ENCODE peak calls at places on chromosome 7, in nine cellular contexts. O, X, V, F, R, B, I, Z and A are unnamed samples.

GRCh38 chr7:2522780-2523433 is 3.3 kb downstream of the LFNG start:
- DNase-seq in V (no peak), Z (no peak), X (peak; percentile 90), I (no peak), F (no peak), R (no peak), O (peak; percentile 87), B (no peak), A (no peak)

GRCh38 chr7:74405191-74405898 is 48.4 kb upstream of the GTF2IRD1 start:
- DNase-seq in I (no peak), R (peak; percentile 97), X (no peak), B (peak; percentile 43), O (no peak), Z (no peak), V (no peak), F (peak; percentile 72), A (no peak)

GRCh38 chr7:44629825-44630580 is 23.6 kb downstream of the OGDH start:
- DNase-seq in F (no peak), Z (no peak), V (no peak), R (peak; percentile 74), X (no peak), O (no peak), B (no peak), I (no peak), A (peak; percentile 37)

GRCh38 chr7:104943502-104944343 is 70.3 kb upstream of the KMT2E start:
- DNase-seq in R (peak; percentile 95), X (no peak), I (peak; percentile 94), Z (peak; percentile 82), V (peak; percentile 50), O (peak; percentile 34), F (no peak), B (no peak), A (peak; percentile 56)

GRCh38 chr7:118755067-118755625 is 530.6 kb downstream of the ANKRD7 start:
- DNase-seq in Z (no peak), R (no peak), F (no peak), X (peak; percentile 78), B (no peak), I (no peak), V (no peak), O (no peak), A (no peak)

GRCh38 chr7:140050100-140050499 is 12.7 kb downstream of the PARP12 start:
- DNase-seq in B (no peak), I (no peak), R (no peak), X (no peak), V (no peak), O (no peak), Z (no peak), F (no peak), A (no peak)

GRCh38 chr7:131355917-131356777 is 28.5 kb downstream of the MKLN1 start:
- DNase-seq in X (no peak), I (peak; percentile 32), Z (peak; percentile 41), R (no peak), B (no peak), O (no peak), F (no peak), V (no peak), A (no peak)

GRCh38 chr7:76303829-76304505 is 1.5 kb downstream of the HSPB1 start:
- DNase-seq in I (no peak), B (no peak), R (peak; percentile 51), Z (no peak), V (no peak), O (no peak), X (no peak), F (no peak), A (no peak)

GRCh38 chr7:155558961-155559360 is 12.6 kb upstream of the CNPY1 start:
- DNase-seq in O (no peak), V (no peak), I (no peak), R (no peak), Z (no peak), B (no peak), X (no peak), F (no peak), A (no peak)

DNA sequence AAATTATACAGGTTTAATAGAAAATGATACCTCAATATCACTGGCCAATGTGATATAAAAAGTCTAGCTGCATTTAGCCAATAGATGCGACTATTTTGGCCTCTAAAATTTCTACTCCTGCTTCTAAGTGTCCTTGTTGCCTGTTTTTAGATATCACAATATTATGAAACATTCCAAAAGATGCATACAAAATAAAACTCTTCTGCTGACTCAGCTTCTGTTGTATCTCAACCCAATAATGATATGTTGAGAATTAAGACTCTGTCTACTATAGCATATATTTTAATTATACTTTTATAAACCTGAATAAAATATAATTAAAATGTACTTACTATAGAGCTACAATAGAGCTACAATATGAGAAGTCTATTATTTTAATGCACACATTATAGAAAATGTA is 661.0 kb upstream of the TEX47 start:
- DNase-seq in V (no peak), B (no peak), I (no peak), X (no peak), F (no peak), Z (no peak), R (no peak), O (no peak), A (no peak)
- TF ChIP-seq CTCF in V (no peak), B (no peak), I (no peak), X (no peak), F (no peak), Z (no peak), R (no peak), O (no peak), A (no peak)

GRCh38 chr7:121041516-121042148 is 53.1 kb downstream of the CPED1 start:
- DNase-seq in O (no peak), X (no peak), R (no peak), F (no peak), I (no peak), B (no peak), Z (no peak), V (no peak), A (no peak)

GRCh38 chr7:121045090-121045489 is 56.6 kb downstream of the CPED1 start:
- DNase-seq in B (no peak), R (no peak), Z (no peak), X (no peak), O (no peak), I (no peak), V (no peak), F (no peak), A (no peak)

GRCh38 chr7:121042195-121042594 is 53.7 kb downstream of the CPED1 start:
- DNase-seq in F (no peak), X (no peak), V (no peak), I (no peak), O (no peak), Z (no peak), B (no peak), R (no peak), A (no peak)

GRCh38 chr7:121043314-121044234 is 55.1 kb downstream of the CPED1 start:
- DNase-seq in R (no peak), I (no peak), O (no peak), X (no peak), B (no peak), V (no peak), F (no peak), Z (no peak), A (no peak)

GRCh38 chr7:121042899-121043298 is 54.4 kb downstream of the CPED1 start:
- DNase-seq in R (no peak), O (no peak), V (no peak), B (no peak), F (no peak), I (no peak), Z (no peak), X (no peak), A (no peak)
- TF ChIP-seq CTCF in R (no peak), O (no peak), V (no peak), B (no peak), F (no peak), I (no peak), Z (no peak), X (no peak), A (no peak)

DNA sequence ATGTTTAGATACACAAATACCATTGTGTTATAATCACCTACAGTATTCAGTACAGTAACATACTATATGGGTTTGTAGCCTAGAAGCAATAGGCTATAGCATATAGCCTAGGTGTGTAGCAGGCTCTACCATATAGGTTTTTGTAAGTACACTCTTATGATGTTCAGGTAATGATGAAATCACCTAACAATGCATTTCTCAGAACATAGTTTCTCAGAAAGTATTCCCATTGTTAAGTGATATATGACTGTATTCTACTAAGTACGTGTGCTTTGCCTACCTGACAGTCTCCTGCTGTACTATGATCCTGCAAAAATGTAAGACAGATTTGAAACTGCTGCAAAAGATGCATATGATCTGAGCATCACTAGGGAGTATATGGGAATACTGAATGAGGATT is 137.9 kb downstream of the JAZF1 start:
- DNase-seq in I (no peak), R (no peak), F (no peak), X (no peak), O (no peak), V (no peak), B (no peak), Z (no peak), A (no peak)
- TF ChIP-seq CTCF in I (no peak), R (no peak), F (no peak), X (no peak), O (no peak), V (no peak), B (no peak), Z (no peak), A (no peak)

GRCh38 chr7:128938524-128939074 is 872 bp downstream of the IRF5 start:
- DNase-seq in Z (peak; percentile 76), X (peak; percentile 57), B (no peak), I (no peak), V (no peak), F (no peak), O (no peak), R (no peak), A (no peak)

GRCh38 chr7:128939075-128939860 is 1.5 kb downstream of the IRF5 start:
- DNase-seq in X (no peak), Z (peak; percentile 71), V (no peak), F (no peak), B (no peak), I (no peak), O (no peak), R (peak; percentile 55), A (peak; percentile 77)

GRCh38 chr7:128937271-128937646 is 468 bp upstream of the IRF5 start:
- DNase-seq in V (no peak), B (no peak), F (no peak), R (no peak), X (no peak), Z (no peak), I (no peak), O (no peak), A (no peak)

GRCh38 chr7:128936798-128937197 is 929 bp upstream of the IRF5 start:
- DNase-seq in X (no peak), R (no peak), I (no peak), V (no peak), B (no peak), F (no peak), Z (no peak), O (no peak), A (no peak)

DNA sequence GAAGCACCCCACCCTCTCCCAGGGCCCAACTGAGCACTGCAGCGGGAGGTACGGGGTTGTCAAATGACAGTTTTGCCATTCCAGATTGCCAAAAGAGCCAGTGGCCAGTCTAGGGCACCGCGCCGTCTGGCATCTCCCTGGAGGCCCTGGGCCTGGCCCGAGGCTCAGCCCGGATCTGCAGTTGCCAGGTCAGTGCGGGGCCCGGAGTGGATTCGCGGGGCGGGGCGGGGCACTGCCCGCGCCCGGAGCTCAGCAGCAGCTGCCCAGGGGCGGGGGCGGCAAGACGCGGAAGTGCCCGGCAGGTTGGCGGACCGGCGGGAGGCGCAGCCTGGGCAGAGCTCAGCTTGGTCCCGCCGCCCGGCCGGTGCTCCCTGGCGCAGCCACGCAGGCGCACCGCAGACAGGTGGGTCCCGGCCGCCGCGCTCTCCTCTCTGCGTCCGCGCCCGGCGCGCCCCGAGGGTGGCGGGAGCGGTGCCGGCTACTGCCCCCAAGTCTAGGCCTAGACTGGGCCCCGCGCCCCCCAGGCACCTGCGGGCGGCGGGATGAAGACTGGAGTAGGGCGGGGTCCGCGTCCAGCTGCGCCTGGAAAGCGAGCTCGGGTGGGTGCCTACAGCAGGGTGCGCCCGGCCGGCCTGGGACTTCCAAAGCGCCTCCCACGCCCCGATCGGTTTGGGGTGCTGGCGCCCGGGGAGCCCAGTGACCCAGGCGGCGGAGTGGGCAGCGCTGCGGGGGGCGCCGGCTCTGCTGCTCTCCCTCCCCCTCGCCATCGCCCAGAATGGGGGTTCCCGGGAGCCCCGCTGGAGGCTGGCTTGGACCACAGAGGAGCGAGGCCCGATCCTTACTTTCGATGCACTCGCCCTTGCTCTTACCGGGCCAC is at the start of gene IRF5:
- DNase-seq in Z (peak; percentile 82), X (peak; percentile 68), F (no peak), V (no peak), I (no peak), O (no peak), B (no peak), R (peak; percentile 61), A (no peak)
- TF ChIP-seq CTCF in Z (no peak), X (no peak), F (no peak), V (no peak), I (no peak), O (no peak), B (no peak), R (no peak), A (no peak)